ENCODE peak calls at places on chromosomes 7 and 10, in nine cellular contexts. K is dorsolateral prefrontal cortex, H is RWPE1, W is HL-60, X is brain microvascular endothelial cell, J is esophagus muscularis mucosa, D is heart right ventricle, T is ovary, F is thyroid gland. C is an unnamed sample.

GRCh38 chr7:44213872-44214595 is 13.3 kb downstream of the YKT6 start:
- DNase-seq in H (peak), J (no peak), T (peak), X (peak), K (no peak), D (no peak), F (no peak), W (no peak), C (no peak)

GRCh38 chr7:20403356-20403755 is 72.7 kb downstream of the ITGB8 start:
- DNase-seq in K (no peak), J (no peak), W (no peak), X (no peak), H (no peak), F (no peak), D (peak), T (peak), C (no peak)

GRCh38 chr7:98557538-98558031 is 59.5 kb upstream of the NPTX2 start:
- DNase-seq in H (peak), F (no peak), K (no peak), T (no peak), X (no peak), W (no peak), J (no peak), D (no peak), C (no peak)

GRCh38 chr10:79184141-79184625 is 115.4 kb downstream of the ZMIZ1 start:
- DNase-seq in F (peak), H (peak), W (no peak), K (no peak), T (no peak), D (no peak), X (peak), J (no peak), C (no peak)

GRCh38 chr10:109676703-109677102 is 246.6 kb downstream of the XPNPEP1 start:
- DNase-seq in W (no peak), J (no peak), F (no peak), H (peak), X (no peak), T (no peak), K (no peak), D (no peak), C (no peak)

GRCh38 chr7:65980478-65981250 is 1.3 kb downstream of the GUSB start:
- DNase-seq in H (no peak), D (peak), J (peak), X (peak), K (no peak), T (peak), W (peak), F (peak), C (peak)

GRCh38 chr7:45631569-45631968 is 57.4 kb downstream of the ADCY1 start:
- DNase-seq in H (no peak), J (no peak), T (no peak), D (no peak), X (no peak), F (no peak), W (no peak), K (no peak), C (no peak)

GRCh38 chr10:19915816-19916215 is 99.6 kb downstream of the PLXDC2 start:
- DNase-seq in T (no peak), K (no peak), F (no peak), X (no peak), W (no peak), H (no peak), D (no peak), J (no peak), C (no peak)

GRCh38 chr7:141393056-141393455 is 158.2 kb upstream of the AGK start:
- DNase-seq in F (no peak), W (no peak), X (no peak), J (no peak), D (no peak), K (no peak), T (no peak), H (no peak), C (no peak)

GRCh38 chr7:77827999-77828398 is 29.4 kb downstream of the PHTF2 start:
- DNase-seq in T (no peak), D (no peak), F (no peak), W (no peak), K (no peak), H (no peak), J (no peak), X (no peak), C (no peak)

GRCh38 chr10:118607768-118608354 is 12.4 kb upstream of the PRLHR start:
- DNase-seq in W (no peak), D (no peak), K (no peak), F (no peak), T (no peak), J (no peak), H (no peak), X (no peak), C (no peak)

GRCh38 chr10:118615888-118616287 is 20.4 kb upstream of the PRLHR start:
- DNase-seq in T (no peak), W (no peak), X (peak), J (no peak), D (no peak), H (peak), F (no peak), K (no peak), C (no peak)

DNA sequence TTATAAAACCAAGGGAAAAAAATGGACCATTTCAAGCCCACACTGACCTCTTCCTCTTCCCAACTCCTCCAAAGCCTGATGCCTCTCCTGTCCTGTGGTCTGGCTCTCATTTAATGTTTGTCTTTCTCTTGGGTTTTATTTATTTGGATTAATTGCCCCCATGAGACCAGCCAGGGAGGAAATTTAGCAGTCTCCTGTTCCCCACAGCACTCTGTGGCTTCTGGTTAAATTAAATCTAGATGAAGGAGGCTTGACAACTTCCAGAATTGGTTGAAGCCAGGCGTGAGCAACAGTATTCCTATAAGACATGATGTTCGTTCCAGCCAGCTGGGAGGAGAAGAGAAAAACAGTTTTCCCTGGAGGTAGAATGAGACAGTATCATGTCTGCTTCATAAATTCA is 15.1 kb upstream of the PRLHR start:
- DNase-seq in F (no peak), H (no peak), W (no peak), X (no peak), K (no peak), T (no peak), D (no peak), J (no peak), C (no peak)
- H3K27ac ChIP-seq in F (no peak), H (no peak), W (no peak), X (no peak), K (no peak), T (no peak), D (no peak), J (no peak), C (no peak)

GRCh38 chr10:111348049-111348448 is 271.2 kb downstream of the ADRA2A start:
- DNase-seq in D (no peak), H (no peak), X (no peak), J (no peak), W (no peak), F (no peak), K (no peak), T (no peak), C (no peak)

GRCh38 chr10:111347386-111348005 is 270.7 kb downstream of the ADRA2A start:
- DNase-seq in X (no peak), W (no peak), T (no peak), J (no peak), D (no peak), H (no peak), F (peak), K (no peak), C (no peak)

DNA sequence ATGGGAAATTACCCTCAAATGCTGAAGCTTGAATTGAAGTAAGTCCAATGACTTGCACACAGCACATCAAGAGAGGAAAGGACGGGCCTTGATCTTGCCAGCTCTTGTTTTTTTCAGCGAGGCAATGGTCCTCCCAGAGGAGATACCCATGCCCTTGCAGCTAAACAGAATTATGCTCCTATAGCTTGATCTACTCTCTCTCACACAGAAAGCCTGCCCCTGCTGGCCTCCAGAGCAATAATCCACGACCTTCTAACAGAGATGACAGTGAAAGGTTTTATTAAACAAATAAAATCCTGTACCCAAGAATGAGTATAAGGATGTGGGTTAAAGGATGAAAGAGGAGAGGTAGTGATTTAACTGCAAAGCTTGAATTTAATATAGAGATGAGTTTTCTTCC is 268.0 kb downstream of the ADRA2A start:
- DNase-seq in T (no peak), H (no peak), J (no peak), D (no peak), X (no peak), F (no peak), K (no peak), W (no peak), C (no peak)
- TF ChIP-seq CTCF in T (no peak), H (peak), J (no peak), D (peak), X (peak), F (no peak), K (no peak), W (peak), C (no peak)

DNA sequence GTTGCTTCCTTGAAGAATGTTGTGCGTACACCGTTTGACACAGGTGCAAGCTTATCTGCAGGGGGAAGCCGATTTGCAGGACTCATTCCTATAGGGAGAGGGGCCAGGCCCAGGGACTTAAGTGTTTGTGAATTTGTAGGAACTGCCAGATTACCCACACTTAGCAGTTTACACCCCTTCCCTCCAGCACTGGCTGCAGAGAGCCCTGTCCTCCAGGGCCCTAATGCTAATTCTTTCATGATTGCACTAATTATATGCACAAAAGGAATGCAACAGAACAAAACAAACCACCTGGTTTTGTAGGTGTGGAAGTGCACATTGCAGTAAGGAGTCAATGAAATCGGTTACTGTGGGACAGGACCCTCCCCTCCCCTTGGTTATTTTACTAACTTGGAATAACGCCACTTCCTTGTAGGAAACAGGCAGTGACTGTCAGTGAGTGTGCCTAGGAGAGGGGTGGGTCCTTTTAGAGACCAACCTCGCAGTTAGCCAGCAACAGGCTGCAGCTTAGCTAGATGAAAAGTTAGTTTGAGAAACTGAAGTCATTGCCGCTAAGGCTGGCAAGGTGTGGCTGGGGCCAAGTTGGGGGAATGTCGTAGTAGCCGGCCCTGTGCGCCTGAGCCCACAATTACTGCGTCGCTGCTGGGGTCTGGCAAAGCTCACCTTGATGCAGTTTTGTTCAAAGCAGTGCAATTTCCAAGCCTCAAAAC is 60.6 kb downstream of the CUX1 start:
- DNase-seq in W (no peak), D (no peak), F (no peak), X (no peak), K (no peak), T (no peak), J (no peak), H (no peak), C (no peak)
- H3K27ac ChIP-seq in W (no peak), D (no peak), F (peak), X (no peak), K (no peak), T (no peak), J (no peak), H (peak), C (no peak)

DNA sequence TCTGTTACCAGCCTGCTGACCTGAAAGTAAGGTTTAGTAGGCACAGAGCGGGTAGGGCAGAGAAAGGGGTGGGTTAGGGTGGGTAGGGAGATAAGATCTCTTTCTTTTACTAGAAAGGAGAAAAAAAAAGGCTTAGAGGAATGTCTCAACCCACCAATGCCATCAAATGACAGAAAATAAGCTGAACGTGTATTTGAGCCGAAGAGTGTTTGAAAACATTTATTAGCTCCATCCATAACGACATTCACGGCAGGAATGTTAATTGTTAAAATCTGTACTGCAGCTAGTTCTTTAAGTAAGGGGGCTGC is 63.8 kb upstream of the ARID5B start:
- DNase-seq in T (no peak), W (no peak), D (no peak), K (no peak), F (no peak), H (no peak), X (no peak), J (no peak), C (no peak)
- TF ChIP-seq CTCF in T (no peak), W (no peak), D (no peak), K (no peak), F (no peak), H (no peak), X (no peak), J (no peak), C (no peak)

DNA sequence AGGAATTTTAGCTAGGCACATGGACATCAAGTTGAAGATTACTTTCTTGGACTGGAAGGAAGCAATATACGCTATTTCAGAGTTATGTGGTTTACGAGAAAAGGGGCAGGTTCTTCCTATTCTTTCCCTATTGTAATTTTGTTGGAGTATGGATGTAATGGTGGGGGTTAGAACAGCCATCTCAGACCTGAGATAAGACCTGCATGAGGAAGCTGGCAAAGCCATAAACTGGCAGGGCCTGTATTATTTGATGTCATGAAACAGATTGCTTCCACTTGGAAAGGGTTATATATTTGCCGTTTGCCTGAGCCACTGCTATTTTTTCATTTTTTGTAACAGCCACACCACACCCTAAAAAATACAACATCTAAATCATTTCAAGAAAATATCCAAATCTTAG is 220.5 kb upstream of the MAGI2 start:
- DNase-seq in W (no peak), X (no peak), K (no peak), J (no peak), T (no peak), F (no peak), D (no peak), H (no peak), C (no peak)
- H3K27ac ChIP-seq in W (no peak), X (no peak), K (no peak), J (no peak), T (no peak), F (no peak), D (no peak), H (no peak), C (no peak)

GRCh38 chr10:133254421-133255120 is 16.9 kb downstream of the VENTX start:
- DNase-seq in K (no peak), J (no peak), D (no peak), X (no peak), W (no peak), H (no peak), T (peak), F (no peak), C (no peak)
- TF ChIP-seq CTCF in K (no peak), J (no peak), D (no peak), X (no peak), W (no peak), H (no peak), T (no peak), F (no peak), C (no peak)

GRCh38 chr7:100692578-100692961 is 1.5 kb downstream of the GIGYF1 start:
- DNase-seq in H (no peak), F (no peak), W (no peak), J (no peak), D (no peak), X (no peak), K (no peak), T (no peak), C (no peak)
- H3K27ac ChIP-seq in H (peak), F (no peak), W (peak), J (peak), D (peak), X (no peak), K (peak), T (no peak), C (no peak)

DNA sequence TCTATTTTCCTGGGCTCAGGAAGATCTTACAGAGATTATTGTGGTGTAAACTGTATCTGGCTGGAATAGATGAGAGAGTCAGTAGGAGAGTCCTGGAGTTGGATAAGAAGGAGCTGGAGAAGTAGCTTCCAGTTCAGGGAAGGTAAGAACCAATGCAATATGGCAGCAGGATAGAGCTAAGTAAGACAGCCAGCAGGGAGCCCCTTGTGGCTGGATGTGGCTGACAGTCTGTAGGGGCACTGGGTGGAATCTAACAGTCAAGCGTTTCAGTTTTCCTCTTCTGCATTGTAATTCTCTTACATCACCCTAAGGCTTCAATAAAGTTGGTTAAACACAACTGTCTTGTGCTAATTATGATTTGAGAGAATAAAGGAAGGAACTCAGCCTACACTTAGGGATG is 105.8 kb upstream of the EEPD1 start:
- DNase-seq in D (no peak), F (no peak), X (no peak), T (no peak), J (no peak), K (no peak), H (no peak), W (no peak), C (no peak)
- TF ChIP-seq CTCF in D (no peak), F (no peak), X (peak), T (no peak), J (no peak), K (no peak), H (no peak), W (no peak), C (no peak)

C was measured in CD4-positive, alpha-beta T cell.